ENCODE peak calls at places on chromosomes 2 and 18, in eight cellular contexts. P is Panc1, O is A673, C is pancreas, Q is HepG2, Y is uterus, S is kidney epithelial cell, U is sigmoid colon. K is an unnamed sample. For H3K36me3, the result is how much of the 10 kb centered on the place peaks cover.

GRCh38 chr2:216206821-216207220 is 97.7 kb downstream of the XRCC5 start:
- DNase-seq in Q (no peak), S (no peak), P (no peak), U (no peak), Y (no peak), C (no peak), O (no peak), K (no peak)

GRCh38 chr2:28583899-28584553 is 88.2 kb downstream of the PLB1 start:
- DNase-seq in Q (peak), S (peak), Y (peak), O (peak), C (no peak), P (peak), U (peak), K (peak)

GRCh38 chr2:16763493-16763899 is 97.9 kb upstream of the CYRIA start:
- DNase-seq in P (no peak), O (no peak), Y (no peak), S (no peak), C (no peak), U (no peak), Q (no peak), K (no peak)

GRCh38 chr2:64866797-64867196 is 122.4 kb upstream of the SLC1A4 start:
- DNase-seq in Y (peak), C (no peak), O (no peak), S (peak), Q (no peak), P (no peak), U (no peak), K (no peak)

GRCh38 chr2:119694470-119694993 is 15.5 kb downstream of the TMEM177 start:
- DNase-seq in Q (no peak), S (no peak), C (no peak), P (no peak), Y (no peak), U (peak), O (no peak), K (no peak)

GRCh38 chr2:29841386-29842004 is 79.9 kb downstream of the ALK start:
- DNase-seq in Y (peak), U (no peak), Q (peak), O (peak), P (peak), S (no peak), C (no peak), K (no peak)

GRCh38 chr2:135183822-135184221 is 131.7 kb downstream of the RAB3GAP1 start:
- DNase-seq in C (no peak), P (no peak), Y (no peak), U (no peak), Q (no peak), O (no peak), S (no peak), K (no peak)

GRCh38 chr2:66582364-66582974 is 147.5 kb downstream of the MEIS1 start:
- DNase-seq in C (peak), Y (no peak), S (no peak), Q (no peak), O (no peak), U (peak), P (no peak), K (no peak)

GRCh38 chr2:98467082-98467536 is 22.5 kb downstream of the INPP4A start:
- DNase-seq in O (no peak), Q (no peak), C (peak), S (no peak), U (peak), Y (no peak), P (no peak), K (peak)

GRCh38 chr2:219514196-219514761 is at the start of gene ASIC4:
- DNase-seq in U (no peak), Q (no peak), S (no peak), C (no peak), Y (no peak), P (no peak), O (no peak), K (peak)

GRCh38 chr2:86280191-86280667 is 57.2 kb downstream of the REEP1 start:
- DNase-seq in Q (no peak), U (peak), O (no peak), Y (no peak), P (no peak), C (no peak), S (no peak), K (no peak)

GRCh38 chr2:2189112-2189398 is 142.0 kb downstream of the MYT1L start:
- DNase-seq in O (no peak), P (no peak), Q (no peak), S (no peak), U (no peak), Y (no peak), C (no peak), K (no peak)

GRCh38 chr2:159855153-159856140 is 57.4 kb upstream of the CD302 start:
- DNase-seq in Q (no peak), U (no peak), O (no peak), S (no peak), P (no peak), C (no peak), Y (no peak), K (no peak)

GRCh38 chr2:179861027-179861776 is at the start of gene ZNF385B:
- DNase-seq in O (peak), C (peak), Y (peak), S (no peak), U (peak), P (no peak), Q (no peak), K (peak)

GRCh38 chr2:23661276-23662050 is 265.5 kb downstream of the ATAD2B start:
- DNase-seq in O (no peak), P (no peak), Q (no peak), Y (no peak), S (no peak), U (no peak), C (no peak), K (no peak)

GRCh38 chr2:58665156-58665553 is 424.0 kb upstream of the FANCL start:
- DNase-seq in C (no peak), O (no peak), S (no peak), U (no peak), P (no peak), Y (no peak), Q (no peak), K (no peak)

GRCh38 chr2:222025891-222026271 is 272.9 kb downstream of the PAX3 start:
- DNase-seq in S (no peak), O (no peak), Q (no peak), P (no peak), U (no peak), C (no peak), Y (no peak), K (no peak)

GRCh38 chr2:182891611-182892010 is 25.2 kb upstream of the FRZB start:
- DNase-seq in S (no peak), P (no peak), Q (no peak), C (no peak), U (no peak), O (no peak), Y (no peak), K (no peak)

GRCh38 chr2:74947703-74948102 is 10.7 kb upstream of the POLE4 start:
- DNase-seq in O (peak), C (no peak), Y (no peak), Q (peak), P (no peak), U (no peak), S (no peak), K (no peak)

GRCh38 chr2:150850641-150851040 is 363.2 kb upstream of the RND3 start:
- DNase-seq in Q (no peak), U (no peak), S (no peak), P (no peak), O (no peak), Y (no peak), C (no peak), K (no peak)

GRCh38 chr18:13266208-13267100 is 47.9 kb downstream of the LDLRAD4 start:
- DNase-seq in Y (peak), S (no peak), P (no peak), O (no peak), U (no peak), C (no peak), Q (no peak), K (no peak)

GRCh38 chr2:85326946-85327756 is 638 bp downstream of the TGOLN2 start:
- DNase-seq in S (no peak), Q (no peak), C (peak), O (peak), Y (peak), P (no peak), U (peak), K (peak)

GRCh38 chr2:240933048-240933965 is 27.2 kb downstream of the CROCC2 start:
- DNase-seq in S (no peak), U (peak), O (no peak), Q (no peak), P (no peak), Y (peak), C (peak), K (peak)

GRCh38 chr2:75788925-75789324 is 78.2 kb upstream of the GCFC2 start:
- DNase-seq in O (no peak), S (no peak), C (no peak), U (no peak), Y (no peak), P (no peak), Q (no peak), K (no peak)

GRCh38 chr2:230330725-230331124 is 3.7 kb downstream of the SP140L start:
- DNase-seq in Y (no peak), O (no peak), S (no peak), Q (no peak), U (no peak), C (no peak), P (no peak), K (no peak)

GRCh38 chr2:20663196-20664070 is 3.5 kb upstream of the GDF7 start:
- DNase-seq in U (peak), S (no peak), Q (no peak), P (no peak), C (no peak), Y (peak), O (no peak), K (no peak)

GRCh38 chr2:162926501-162926900 is 87.9 kb upstream of the KCNH7 start:
- DNase-seq in P (peak), U (no peak), C (no peak), O (no peak), Y (no peak), Q (peak), S (peak), K (no peak)

GRCh38 chr2:157439792-157440186 is 4.1 kb downstream of the CYTIP start:
- DNase-seq in Y (no peak), P (no peak), S (no peak), Q (no peak), U (no peak), O (no peak), C (no peak), K (no peak)

GRCh38 chr18:49861659-49862058 is 48.3 kb upstream of the ACAA2 start:
- DNase-seq in O (peak), U (no peak), P (no peak), Q (no peak), S (no peak), Y (no peak), C (no peak), K (no peak)

GRCh38 chr2:122523143-122523542 is 767.7 kb downstream of the TSN start:
- DNase-seq in U (no peak), Y (no peak), O (no peak), P (no peak), Q (no peak), S (no peak), C (no peak), K (no peak)

GRCh38 chr18:73948497-73948896 is 199.1 kb downstream of the FBXO15 start:
- DNase-seq in U (no peak), Q (no peak), C (no peak), P (no peak), Y (no peak), S (no peak), O (no peak), K (no peak)

GRCh38 chr2:205524656-205525055 is 157.6 kb upstream of the NRP2 start:
- DNase-seq in P (no peak), Y (no peak), C (no peak), O (no peak), Q (no peak), U (no peak), S (no peak), K (no peak)

GRCh38 chr2:241762933-241763369 is 13.7 kb upstream of the GAL3ST2 start:
- DNase-seq in Y (no peak), S (no peak), U (peak), Q (no peak), C (no peak), O (no peak), P (no peak), K (no peak)

GRCh38 chr2:105339414-105339813 is 2.1 kb downstream of the C2orf49 start:
- DNase-seq in C (no peak), P (no peak), Y (no peak), Q (no peak), S (no peak), O (no peak), U (no peak), K (no peak)

GRCh38 chr2:105344704-105345345 is 7.5 kb downstream of the C2orf49 start:
- DNase-seq in S (no peak), P (no peak), U (no peak), C (no peak), Q (peak), O (peak), Y (no peak), K (no peak)
- H3K36me3 ChIP-seq in S (under half), P (half or more), U (under half), C (half or more), Q (under half), O (half or more), Y (under half), K (under half)

DNA sequence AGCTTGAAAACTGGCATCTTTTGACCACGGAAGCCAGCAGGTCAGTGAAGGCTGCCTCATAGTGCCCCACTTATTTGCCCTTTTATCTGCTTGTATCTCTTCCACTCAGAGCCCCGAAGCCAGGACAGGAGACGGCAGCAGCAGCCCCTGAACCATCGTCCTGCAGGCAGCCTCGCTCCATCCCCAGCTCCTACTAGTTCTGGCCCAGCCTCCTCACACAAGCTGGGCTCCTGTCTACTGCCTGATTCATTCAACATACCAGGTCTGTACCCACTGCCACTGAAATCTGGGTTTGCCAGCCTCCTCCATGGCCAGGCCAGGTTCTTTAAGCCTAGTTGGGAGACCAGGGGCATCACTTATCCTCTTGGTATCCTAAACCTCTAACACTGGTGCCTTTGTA is 4.1 kb downstream of the OST4 start:
- DNase-seq in Q (no peak), Y (no peak), U (peak), S (no peak), P (no peak), O (no peak), C (no peak), K (no peak)
- TF ChIP-seq CTCF in Q (no peak), Y (no peak), U (no peak), S (no peak), P (no peak), O (no peak), C (no peak), K (no peak)

DNA sequence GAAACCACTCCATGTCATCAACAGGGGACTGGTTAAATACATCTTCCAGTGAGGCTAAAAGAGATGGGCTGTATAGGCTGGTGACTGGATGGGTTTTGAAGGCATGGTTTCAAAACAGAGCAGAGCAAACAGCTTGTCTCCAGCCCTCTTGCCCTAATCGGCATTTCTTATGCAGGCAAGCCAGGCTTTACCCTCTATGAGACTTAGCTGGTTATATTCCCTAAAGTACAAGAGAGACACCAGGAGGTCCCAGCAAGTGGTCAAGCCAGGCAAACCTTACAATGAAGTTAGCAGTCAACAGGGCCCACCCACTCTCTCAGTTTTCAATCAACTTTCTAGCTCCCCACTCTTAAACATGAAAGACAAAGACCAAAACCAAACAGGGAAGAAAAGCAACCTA is 19.0 kb downstream of the OSBPL1A start:
- DNase-seq in C (no peak), O (no peak), S (no peak), P (no peak), Y (no peak), U (no peak), Q (no peak), K (no peak)
- H3K4me3 ChIP-seq in C (no peak), O (no peak), S (no peak), P (no peak), Y (no peak), U (no peak), Q (no peak), K (no peak)

GRCh38 chr2:101272045-101272784 is 19.5 kb downstream of the CNOT11 start:
- DNase-seq in U (no peak), O (no peak), S (no peak), C (no peak), Y (no peak), P (no peak), Q (no peak), K (no peak)
- H3K36me3 ChIP-seq in U (under half), O (half or more), S (under half), C (under half), Y (under half), P (under half), Q (under half), K (under half)

DNA sequence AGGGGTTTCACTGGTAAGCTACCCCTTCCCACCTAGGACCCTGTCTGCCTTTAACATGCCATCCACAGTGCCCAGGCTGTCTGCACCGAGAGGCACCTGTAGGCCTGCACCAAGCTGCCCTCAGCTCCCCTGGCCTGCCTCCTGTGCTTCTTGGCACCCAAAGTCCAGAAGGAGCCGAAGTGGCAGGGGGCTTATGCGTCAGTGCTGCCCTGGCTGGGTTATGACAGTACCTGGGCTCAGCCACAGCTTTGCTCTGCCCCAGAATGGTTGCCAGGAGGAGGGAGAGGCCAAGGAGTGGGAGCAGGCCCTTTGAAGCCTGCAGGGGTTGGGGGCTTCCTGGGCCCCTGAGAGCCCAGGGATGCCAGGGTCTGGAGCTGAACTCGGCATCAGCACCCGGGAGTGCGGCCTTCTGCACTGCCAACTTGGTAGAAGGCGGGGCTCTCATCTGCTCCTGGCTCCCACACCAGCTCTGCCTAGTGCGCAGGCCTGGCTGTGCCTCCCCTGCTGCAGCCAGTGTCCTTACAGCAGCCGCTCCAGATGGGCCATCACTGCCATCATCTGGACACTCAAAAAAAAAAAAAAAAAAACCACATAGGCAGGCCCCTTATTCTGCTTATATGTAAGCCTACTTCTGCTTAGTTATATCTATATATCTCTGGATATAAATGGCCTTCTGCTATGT is 155.4 kb downstream of the THSD7B start:
- DNase-seq in Y (no peak), C (no peak), P (no peak), O (no peak), U (no peak), S (no peak), Q (peak), K (no peak)
- TF ChIP-seq CTCF in Y (no peak), C (no peak), P (no peak), O (no peak), U (no peak), S (no peak), Q (peak), K (no peak)

GRCh38 chr18:59484796-59485328 is 125.8 kb upstream of the LMAN1 start:
- DNase-seq in P (no peak), Q (no peak), S (no peak), U (no peak), O (no peak), Y (no peak), C (no peak), K (no peak)
- H3K4me3 ChIP-seq in P (no peak), Q (no peak), S (no peak), U (no peak), O (no peak), Y (no peak), C (no peak), K (no peak)

GRCh38 chr2:26100384-26100783 is 66.5 kb downstream of the RAB10 start:
- DNase-seq in Y (no peak), Q (no peak), S (no peak), C (no peak), O (no peak), P (no peak), U (no peak), K (no peak)

GRCh38 chr2:26099933-26100332 is 66.0 kb downstream of the RAB10 start:
- DNase-seq in Q (no peak), C (no peak), U (no peak), Y (no peak), P (no peak), S (no peak), O (no peak), K (no peak)

DNA sequence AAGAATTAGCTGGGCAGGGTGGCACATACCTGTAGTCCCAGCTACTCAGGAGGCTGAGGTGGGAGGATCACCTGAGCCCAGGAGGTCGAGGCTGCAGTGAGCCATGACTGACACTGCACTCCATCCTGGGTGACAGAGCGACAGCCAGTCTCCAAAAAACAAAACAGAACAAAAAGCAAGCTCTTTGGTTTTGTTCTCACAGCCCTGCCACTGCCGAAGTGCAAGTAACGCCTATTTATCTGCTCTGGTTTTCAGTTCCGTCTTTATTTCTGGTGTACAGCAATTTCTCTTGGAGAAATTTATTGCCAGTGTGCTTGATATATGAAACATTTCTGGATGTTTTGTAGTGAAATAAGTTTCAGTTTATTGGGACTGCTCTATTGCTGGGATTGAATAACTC is 61.9 kb downstream of the RAB10 start:
- DNase-seq in Q (no peak), O (no peak), U (no peak), Y (no peak), S (no peak), P (no peak), C (no peak), K (no peak)
- H3K36me3 ChIP-seq in Q (under half), O (under half), U (under half), Y (under half), S (under half), P (under half), C (under half), K (under half)

K was measured in left lung.